ENCODE peak calls at places on chromosomes 6 and 20, in seven cellular contexts. H is ovary, R is tibial artery, V is GM23248, J is cardiac muscle cell, F is pancreas, B is psoas muscle. N is an unnamed sample.

GRCh38 chr6:30759575-30760239 is 15.4 kb upstream of the IER3 start:
- DNase-seq in B (no peak), V (peak), J (peak), H (no peak), R (no peak), F (peak), N (no peak)

GRCh38 chr20:46810442-46811327 is 84.0 kb upstream of the EYA2 start:
- DNase-seq in H (no peak), B (no peak), V (no peak), F (no peak), J (no peak), R (no peak), N (no peak)

GRCh38 chr6:6841571-6841970 is 253.1 kb downstream of the LY86 start:
- DNase-seq in V (no peak), B (no peak), J (no peak), R (no peak), H (no peak), F (peak), N (no peak)

GRCh38 chr6:111918825-111919224 is 45.6 kb upstream of the FYN start:
- DNase-seq in F (no peak), H (no peak), J (no peak), V (peak), B (peak), R (no peak), N (no peak)

GRCh38 chr20:20102859-20103258 is 50.5 kb downstream of the CFAP61 start:
- DNase-seq in R (no peak), B (no peak), F (no peak), J (peak), V (no peak), H (no peak), N (no peak)

GRCh38 chr6:117976030-117976651 is 69.1 kb downstream of the SLC35F1 start:
- DNase-seq in F (no peak), B (no peak), H (no peak), R (no peak), V (peak), J (peak), N (no peak)

GRCh38 chr6:106334646-106335448 is 9.3 kb upstream of the ATG5 start:
- DNase-seq in H (peak), R (no peak), B (no peak), V (peak), F (peak), J (peak), N (no peak)

GRCh38 chr6:133254552-133255228 is 13.5 kb downstream of the EYA4 start:
- DNase-seq in J (no peak), F (no peak), V (peak), R (no peak), B (no peak), H (no peak), N (no peak)

GRCh38 chr20:52924411-52925271 is 47.5 kb upstream of the TSHZ2 start:
- DNase-seq in V (peak), H (no peak), J (no peak), B (no peak), R (no peak), F (no peak), N (no peak)

GRCh38 chr6:159132664-159133063 is 36.5 kb upstream of the FNDC1 start:
- DNase-seq in H (no peak), F (no peak), V (no peak), R (no peak), J (no peak), B (no peak), N (no peak)

GRCh38 chr6:52503344-52503747 is 73.5 kb downstream of the TRAM2 start:
- DNase-seq in R (no peak), F (peak), H (no peak), J (peak), B (no peak), V (peak), N (no peak)

GRCh38 chr6:77457720-77458349 is 5.5 kb downstream of the HTR1B start:
- DNase-seq in H (peak), R (peak), B (peak), J (peak), V (peak), F (peak), N (no peak)

GRCh38 chr6:24858154-24858801 is 59.6 kb upstream of the ARMH2 start:
- DNase-seq in F (no peak), R (no peak), J (no peak), H (no peak), B (no peak), V (peak), N (no peak)

GRCh38 chr6:3490622-3490980 is 33.8 kb upstream of the SLC22A23 start:
- DNase-seq in J (no peak), B (no peak), V (peak), F (no peak), R (no peak), H (no peak), N (no peak)

GRCh38 chr6:32244270-32244669 is 20.4 kb upstream of the NOTCH4 start:
- DNase-seq in J (no peak), V (peak), F (no peak), B (peak), H (peak), R (peak), N (no peak)

GRCh38 chr20:63183422-63184146 is 32.3 kb downstream of the YTHDF1 start:
- DNase-seq in H (no peak), J (peak), F (peak), R (no peak), V (peak), B (no peak), N (no peak)

GRCh38 chr20:6925744-6926278 is 158.3 kb downstream of the BMP2 start:
- DNase-seq in H (no peak), V (no peak), F (no peak), R (no peak), B (no peak), J (no peak), N (no peak)

GRCh38 chr6:170160031-170160627 is 130.7 kb downstream of the DLL1 start:
- DNase-seq in V (no peak), F (no peak), J (no peak), R (no peak), B (no peak), H (no peak), N (no peak)

DNA sequence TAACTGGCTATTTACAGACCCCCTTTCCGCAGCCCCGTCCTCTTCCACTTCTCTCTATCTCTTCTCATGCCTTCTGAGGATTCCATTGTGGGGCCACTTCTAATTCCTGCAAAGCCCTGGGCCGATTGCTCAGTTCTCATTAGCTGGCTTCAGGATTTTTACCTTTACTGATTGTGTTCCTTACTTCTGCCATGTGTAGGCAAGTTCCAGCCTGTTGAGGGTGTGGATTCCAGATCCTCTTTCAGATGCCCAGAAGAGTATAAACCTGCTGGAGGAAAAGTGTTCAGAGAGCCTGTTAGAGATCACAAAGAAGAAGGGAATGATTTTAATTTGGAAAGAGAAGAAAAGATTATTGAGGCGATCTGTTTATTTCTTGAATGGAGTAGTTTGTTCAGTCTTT is 5.4 kb downstream of the DSE start:
- DNase-seq in R (no peak), V (no peak), F (no peak), B (no peak), H (no peak), J (peak), N (no peak)
- H3K27ac ChIP-seq in R (no peak), V (no peak), F (no peak), B (no peak), H (no peak), J (peak), N (no peak)

DNA sequence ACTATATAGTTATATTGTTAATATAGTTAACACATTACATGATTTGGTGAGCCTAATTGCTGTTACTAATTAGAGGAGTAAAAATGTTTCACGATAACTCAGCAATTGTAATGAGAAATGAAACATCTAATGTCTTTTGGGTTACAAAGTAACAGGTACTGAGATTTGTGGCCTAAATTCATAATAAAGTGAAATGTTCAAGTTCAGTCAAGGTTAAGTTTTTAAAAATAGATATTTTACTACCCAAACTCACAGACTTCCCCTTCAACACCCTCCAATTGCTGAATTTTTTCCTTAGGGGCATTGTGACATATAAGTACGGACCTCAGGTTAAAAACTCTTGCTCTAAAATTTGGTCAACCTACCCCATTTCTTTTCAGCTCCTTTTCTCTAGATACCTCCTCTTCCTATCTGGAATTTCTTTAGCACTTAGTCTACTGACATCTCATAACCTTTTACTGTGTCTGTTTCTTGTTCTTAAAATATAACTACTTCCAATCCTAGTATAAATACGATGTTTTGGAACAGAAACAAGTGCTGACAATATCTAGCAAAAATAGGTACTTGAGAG is 112.3 kb upstream of the PRSS16 start:
- DNase-seq in J (no peak), R (no peak), B (no peak), F (no peak), V (no peak), H (no peak), N (no peak)
- H3K27ac ChIP-seq in J (no peak), R (no peak), B (no peak), F (no peak), V (peak), H (no peak), N (no peak)

GRCh38 chr20:3045042-3045815 is 623 bp upstream of the MRPS26 start:
- DNase-seq in R (peak), V (peak), J (peak), H (no peak), F (peak), B (peak), N (no peak)

GRCh38 chr20:3047486-3048419 is 1.9 kb downstream of the MRPS26 start:
- DNase-seq in B (no peak), V (no peak), J (no peak), R (no peak), H (no peak), F (peak), N (no peak)

GRCh38 chr20:3044336-3044965 is 1.0 kb downstream of the GNRH2 start:
- DNase-seq in V (no peak), R (no peak), B (no peak), F (peak), J (no peak), H (peak), N (no peak)

GRCh38 chr20:3045816-3046676 is at the start of gene MRPS26:
- DNase-seq in R (peak), V (peak), H (peak), J (peak), F (peak), B (peak), N (peak)

DNA sequence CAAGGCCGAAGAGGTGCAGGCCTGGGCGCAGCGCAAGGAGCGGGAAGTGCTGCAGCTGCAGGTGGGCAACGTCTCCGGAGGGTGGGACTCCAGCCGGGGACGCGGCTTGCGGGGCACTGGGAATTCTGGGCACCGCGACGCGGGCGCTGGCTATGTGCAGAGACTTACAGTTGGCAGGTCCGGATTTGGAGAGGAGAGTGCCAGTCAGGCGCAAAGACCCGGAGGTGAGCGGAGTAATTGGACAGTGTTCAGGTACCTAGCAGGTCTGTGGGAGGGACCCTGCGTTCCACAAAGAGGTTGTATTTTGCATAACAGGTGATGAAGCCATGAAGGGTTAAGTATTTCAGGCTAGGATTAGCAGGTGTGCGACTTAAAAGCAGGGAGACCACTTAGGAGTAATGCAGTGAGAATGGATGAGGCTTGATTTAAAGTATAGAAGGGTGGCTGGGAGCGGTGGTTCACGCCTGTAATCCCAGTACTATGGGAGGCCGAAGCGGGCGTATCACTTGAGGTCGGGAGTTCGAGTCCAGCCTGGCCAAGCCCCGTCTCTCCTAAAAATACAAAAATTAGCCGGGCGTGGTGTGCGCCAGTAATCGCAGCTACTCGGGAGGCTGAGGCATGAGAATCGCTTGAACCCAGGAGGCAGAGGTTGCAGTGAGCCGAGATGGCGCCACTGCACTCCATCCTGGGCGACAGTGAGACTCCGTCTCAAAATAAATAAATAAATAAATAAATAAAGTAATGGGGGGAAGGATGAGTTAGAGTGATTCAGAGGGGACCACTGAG is 1.0 kb downstream of the MRPS26 start:
- DNase-seq in R (no peak), F (no peak), V (no peak), H (no peak), J (no peak), B (no peak), N (peak)
- H3K27ac ChIP-seq in R (peak), F (peak), V (peak), H (no peak), J (peak), B (peak), N (peak)

GRCh38 chr20:48625136-48625900 is 202.5 kb downstream of the PREX1 start:
- DNase-seq in R (no peak), J (no peak), H (no peak), F (no peak), B (no peak), V (no peak), N (no peak)
- H3K27ac ChIP-seq in R (no peak), J (no peak), H (no peak), F (no peak), B (no peak), V (no peak), N (no peak)

GRCh38 chr6:144284753-144285547 is at the start of gene UTRN:
- DNase-seq in B (peak), J (peak), V (peak), H (peak), R (peak), F (peak), N (peak)

GRCh38 chr6:144286503-144287393 is 1.6 kb downstream of the UTRN start:
- DNase-seq in B (peak), R (peak), V (peak), F (peak), H (peak), J (peak), N (no peak)

GRCh38 chr6:144285548-144285797 is 338 bp downstream of the UTRN start:
- DNase-seq in J (no peak), F (no peak), V (no peak), R (no peak), H (no peak), B (no peak), N (no peak)

GRCh38 chr6:144284474-144284752 is 722 bp upstream of the UTRN start:
- DNase-seq in V (no peak), F (no peak), H (no peak), B (no peak), R (no peak), J (no peak), N (no peak)

GRCh38 chr6:144285798-144286502 is 815 bp downstream of the UTRN start:
- DNase-seq in J (peak), B (peak), H (peak), V (peak), F (peak), R (peak), N (peak)
- H3K27ac ChIP-seq in J (peak), B (peak), H (peak), V (peak), F (peak), R (peak), N (peak)

DNA sequence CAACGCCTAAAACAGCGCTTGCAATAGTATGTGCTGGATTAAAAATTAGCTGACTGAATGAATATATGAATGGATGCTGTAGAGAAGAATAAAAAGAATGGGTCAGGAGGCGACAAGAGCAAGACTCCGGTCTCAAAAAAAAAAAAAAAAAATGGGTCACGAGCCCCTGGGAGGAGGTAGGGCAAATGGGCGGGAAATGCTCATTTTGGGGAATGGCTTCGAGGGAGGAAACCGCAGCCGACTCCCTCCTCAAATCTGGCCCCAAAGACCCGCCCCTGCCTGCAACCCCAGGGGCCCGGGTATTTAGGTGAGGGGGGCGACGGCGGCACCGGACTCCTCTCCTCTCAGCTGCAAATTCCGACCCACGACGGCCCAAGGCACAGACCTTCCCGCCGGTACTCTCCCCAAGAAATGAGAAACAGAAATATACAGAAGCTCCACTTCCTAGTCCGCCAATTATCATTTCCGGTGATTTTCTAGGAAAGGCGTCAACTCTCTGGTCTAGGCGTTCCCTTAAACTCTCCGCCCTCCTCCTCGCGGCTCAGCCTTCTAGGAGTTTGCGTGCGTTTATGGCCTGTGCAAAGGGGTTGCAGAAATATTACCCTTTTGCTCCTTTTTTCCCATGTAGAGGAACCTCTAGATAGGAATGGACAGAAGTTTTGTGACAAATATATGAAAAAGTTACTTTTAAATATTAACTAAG is at the start of gene ZNF311:
- DNase-seq in R (peak), F (peak), H (peak), V (peak), J (peak), B (peak), N (no peak)
- H3K27ac ChIP-seq in R (peak), F (no peak), H (no peak), V (no peak), J (no peak), B (no peak), N (no peak)

GRCh38 chr6:152130441-152130840 is 323.0 kb downstream of the ESR1 start:
- DNase-seq in V (peak), F (no peak), H (no peak), J (no peak), B (no peak), R (no peak), N (no peak)
- H3K27ac ChIP-seq in V (peak), F (no peak), H (peak), J (no peak), B (peak), R (peak), N (no peak)

GRCh38 chr6:104940238-104940880 is 16.5 kb upstream of the LIN28B start:
- DNase-seq in R (no peak), J (peak), F (no peak), H (no peak), B (no peak), V (no peak), N (peak)

GRCh38 chr6:104936766-104937535 is 20.0 kb upstream of the LIN28B start:
- DNase-seq in F (no peak), J (no peak), V (no peak), B (no peak), H (no peak), R (no peak), N (no peak)

GRCh38 chr6:104943781-104944180 is 13.1 kb upstream of the LIN28B start:
- DNase-seq in J (peak), B (no peak), R (no peak), F (no peak), H (no peak), V (peak), N (no peak)

GRCh38 chr6:104940881-104941693 is 15.8 kb upstream of the LIN28B start:
- DNase-seq in F (no peak), J (peak), V (peak), H (no peak), B (peak), R (no peak), N (peak)

GRCh38 chr6:104941694-104942177 is 15.2 kb upstream of the LIN28B start:
- DNase-seq in R (no peak), B (no peak), V (no peak), F (no peak), J (peak), H (no peak), N (no peak)
- H3K27ac ChIP-seq in R (no peak), B (no peak), V (no peak), F (no peak), J (peak), H (no peak), N (no peak)

DNA sequence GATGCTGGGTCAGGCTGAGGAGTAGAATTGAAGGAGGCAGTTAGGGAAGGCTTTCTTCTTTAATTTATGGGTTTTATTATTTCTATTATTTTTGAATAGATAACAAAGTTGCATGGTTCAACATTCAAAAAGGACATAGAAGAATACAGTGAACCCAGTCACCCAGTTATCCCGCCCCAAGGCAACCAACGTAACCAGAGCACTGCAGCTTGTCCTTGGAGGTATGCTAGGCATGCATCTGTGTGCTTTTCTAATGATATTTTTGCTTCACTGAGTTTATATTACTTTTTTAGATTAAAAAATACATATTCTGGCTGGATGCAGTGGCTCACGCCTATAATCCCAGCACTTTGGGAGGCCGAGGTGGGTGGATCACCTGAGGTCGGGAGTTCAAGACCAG is 47.4 kb upstream of the DSN1 start:
- DNase-seq in R (no peak), B (no peak), V (no peak), J (no peak), F (no peak), H (no peak), N (no peak)
- H3K27ac ChIP-seq in R (peak), B (no peak), V (no peak), J (no peak), F (no peak), H (no peak), N (no peak)